ENCODE peak calls at places on chromosomes 11 and 22, in four cellular contexts. One of them, this sample, is unnamed.

GRCh38 chr11:96154802-96155520 is 188.0 kb downstream of the MAML2 start:
- DNase-seq in OCI-LY7: no peak
- DNase-seq in DND-41: no peak
- DNase-seq in GM23338: no peak
- DNase-seq in this sample: no peak

GRCh38 chr11:12706531-12707499 is 32.6 kb downstream of the TEAD1 start:
- DNase-seq in OCI-LY7: no peak
- DNase-seq in GM23338: no peak
- DNase-seq in DND-41: no peak
- DNase-seq in this sample: no peak

GRCh38 chr22:26430600-26430999 is 1.5 kb downstream of the ASPHD2 start:
- DNase-seq in OCI-LY7: no peak
- DNase-seq in DND-41: no peak
- DNase-seq in GM23338: no peak
- DNase-seq in this sample: no peak

GRCh38 chr22:49935561-49935960 is 17.1 kb downstream of the CRELD2 start:
- DNase-seq in GM23338: peak; percentile 46
- DNase-seq in OCI-LY7: peak; percentile 67
- DNase-seq in DND-41: no peak
- DNase-seq in this sample: no peak

GRCh38 chr11:110374921-110375320 is 54.8 kb upstream of the FDX1 start:
- DNase-seq in OCI-LY7: no peak
- DNase-seq in GM23338: no peak
- DNase-seq in DND-41: no peak
- DNase-seq in this sample: no peak

GRCh38 chr22:30749272-30749671 is 54.6 kb downstream of the OSBP2 start:
- DNase-seq in DND-41: no peak
- DNase-seq in OCI-LY7: no peak
- DNase-seq in GM23338: no peak
- DNase-seq in this sample: no peak

GRCh38 chr11:109853156-109853776 is 239.9 kb upstream of the ZC3H12C start:
- DNase-seq in OCI-LY7: peak; percentile 47
- DNase-seq in GM23338: peak; percentile 71
- DNase-seq in DND-41: no peak
- DNase-seq in this sample: no peak

GRCh38 chr22:47307812-47308211 is 545.4 kb downstream of the TBC1D22A start:
- DNase-seq in DND-41: no peak
- DNase-seq in OCI-LY7: no peak
- DNase-seq in GM23338: no peak
- DNase-seq in this sample: no peak

GRCh38 chr22:50178471-50178864 is 7.2 kb upstream of the TRABD start:
- DNase-seq in DND-41: no peak
- DNase-seq in OCI-LY7: no peak
- DNase-seq in GM23338: peak; percentile 28
- DNase-seq in this sample: no peak

GRCh38 chr22:19395276-19395675 is 36.3 kb downstream of the HIRA start:
- DNase-seq in DND-41: no peak
- DNase-seq in OCI-LY7: no peak
- DNase-seq in GM23338: no peak
- DNase-seq in this sample: no peak

GRCh38 chr22:19986410-19987341 is 29.9 kb downstream of the ARVCF start:
- DNase-seq in DND-41: no peak
- DNase-seq in GM23338: peak; percentile 86
- DNase-seq in OCI-LY7: peak; percentile 79
- DNase-seq in this sample: peak; percentile 37

GRCh38 chr11:62430350-62430749 is 11.5 kb downstream of the SCGB1A1 start:
- DNase-seq in DND-41: no peak
- DNase-seq in OCI-LY7: no peak
- DNase-seq in GM23338: no peak
- DNase-seq in this sample: no peak

GRCh38 chr11:11578542-11578941 is 43.3 kb downstream of the GALNT18 start:
- DNase-seq in OCI-LY7: no peak
- DNase-seq in DND-41: no peak
- DNase-seq in GM23338: no peak
- DNase-seq in this sample: no peak

GRCh38 chr22:40485813-40486610 is 115.6 kb downstream of the SGSM3 start:
- DNase-seq in GM23338: no peak
- DNase-seq in DND-41: no peak
- DNase-seq in OCI-LY7: no peak
- DNase-seq in this sample: no peak

GRCh38 chr11:18671246-18671645 is 27.3 kb upstream of the TMEM86A start:
- DNase-seq in GM23338: no peak
- DNase-seq in DND-41: no peak
- DNase-seq in OCI-LY7: no peak
- DNase-seq in this sample: no peak

GRCh38 chr11:26846222-26846621 is 124.4 kb upstream of the SLC5A12 start:
- DNase-seq in DND-41: no peak
- DNase-seq in OCI-LY7: no peak
- DNase-seq in GM23338: peak; percentile 37
- DNase-seq in this sample: no peak

GRCh38 chr11:78540276-78540675 is 34.4 kb downstream of the NARS2 start:
- DNase-seq in DND-41: no peak
- DNase-seq in GM23338: no peak
- DNase-seq in OCI-LY7: no peak
- DNase-seq in this sample: no peak

GRCh38 chr22:50034126-50035081 is 21.8 kb upstream of the IL17REL start:
- DNase-seq in OCI-LY7: no peak
- DNase-seq in DND-41: no peak
- DNase-seq in GM23338: no peak
- DNase-seq in this sample: no peak

GRCh38 chr22:29400576-29400975 is 12.2 kb upstream of the AP1B1 start:
- DNase-seq in DND-41: no peak
- DNase-seq in GM23338: no peak
- DNase-seq in OCI-LY7: no peak
- DNase-seq in this sample: no peak

GRCh38 chr11:72738199-72739141 is 13.7 kb downstream of the ARAP1 start:
- DNase-seq in GM23338: peak; percentile 33
- DNase-seq in DND-41: no peak
- DNase-seq in OCI-LY7: peak; percentile 90
- DNase-seq in this sample: no peak

GRCh38 chr11:12248330-12248729 is 129.0 kb upstream of the PARVA start:
- DNase-seq in OCI-LY7: no peak
- DNase-seq in DND-41: no peak
- DNase-seq in GM23338: peak; percentile 23
- DNase-seq in this sample: no peak

GRCh38 chr11:11389238-11389637 is 36.2 kb upstream of the CSNK2A3 start:
- DNase-seq in DND-41: no peak
- DNase-seq in OCI-LY7: no peak
- DNase-seq in GM23338: no peak
- DNase-seq in this sample: no peak

GRCh38 chr11:116275634-116276033 is 497.2 kb downstream of the BUD13 start:
- DNase-seq in DND-41: no peak
- DNase-seq in OCI-LY7: no peak
- DNase-seq in GM23338: no peak
- DNase-seq in this sample: no peak

GRCh38 chr11:8110396-8110795 is 29.4 kb downstream of the TUB start:
- DNase-seq in OCI-LY7: no peak
- DNase-seq in GM23338: no peak
- DNase-seq in DND-41: no peak
- DNase-seq in this sample: no peak

GRCh38 chr11:119091966-119092879 is 7.5 kb downstream of the HMBS start:
- DNase-seq in OCI-LY7: peak; percentile 51
- DNase-seq in DND-41: peak; percentile 37
- DNase-seq in GM23338: no peak
- DNase-seq in this sample: no peak

GRCh38 chr11:197741-198235 is 4.9 kb downstream of the SCGB1C1 start:
- DNase-seq in DND-41: no peak
- DNase-seq in GM23338: no peak
- DNase-seq in OCI-LY7: no peak
- DNase-seq in this sample: no peak

GRCh38 chr11:92929168-92930053 is 40.0 kb upstream of the MTNR1B start:
- DNase-seq in OCI-LY7: no peak
- DNase-seq in DND-41: no peak
- DNase-seq in GM23338: no peak
- DNase-seq in this sample: no peak

GRCh38 chr11:125918140-125918840 is 14.0 kb downstream of the DDX25 start:
- DNase-seq in DND-41: no peak
- DNase-seq in OCI-LY7: no peak
- DNase-seq in GM23338: peak; percentile 53
- DNase-seq in this sample: no peak

GRCh38 chr11:92880391-92880790 is 89.1 kb upstream of the MTNR1B start:
- DNase-seq in GM23338: no peak
- DNase-seq in OCI-LY7: no peak
- DNase-seq in DND-41: no peak
- DNase-seq in this sample: no peak

GRCh38 chr22:41508770-41509170 is 35.5 kb downstream of the POLR3H start:
- DNase-seq in OCI-LY7: no peak
- DNase-seq in DND-41: no peak
- DNase-seq in GM23338: no peak
- DNase-seq in this sample: no peak

GRCh38 chr11:57638005-57638760 is 11.5 kb downstream of the YPEL4 start:
- DNase-seq in DND-41: peak; percentile 70
- DNase-seq in GM23338: peak; percentile 99
- DNase-seq in OCI-LY7: no peak
- DNase-seq in this sample: no peak

GRCh38 chr11:3860360-3860759 is 4.9 kb downstream of the STIM1 start:
- DNase-seq in DND-41: peak; percentile 39
- DNase-seq in GM23338: no peak
- DNase-seq in OCI-LY7: no peak
- DNase-seq in this sample: no peak

GRCh38 chr22:17705565-17706450 is 67.3 kb downstream of the BCL2L13 start:
- DNase-seq in DND-41: peak; percentile 38
- DNase-seq in GM23338: no peak
- DNase-seq in OCI-LY7: peak; percentile 6
- DNase-seq in this sample: no peak

GRCh38 chr22:42284643-42285181 is 14.3 kb upstream of the TCF20 start:
- DNase-seq in GM23338: no peak
- DNase-seq in OCI-LY7: no peak
- DNase-seq in DND-41: no peak
- DNase-seq in this sample: no peak

GRCh38 chr11:8566613-8567210 is 27.3 kb downstream of the STK33 start:
- DNase-seq in DND-41: no peak
- DNase-seq in OCI-LY7: peak; percentile 52
- DNase-seq in GM23338: peak; percentile 72
- DNase-seq in this sample: no peak

GRCh38 chr11:1844221-1845094 is 5.7 kb downstream of the TNNI2 start:
- DNase-seq in OCI-LY7: no peak
- DNase-seq in GM23338: no peak
- DNase-seq in DND-41: no peak
- DNase-seq in this sample: peak; percentile 22
- H3K4me3 ChIP-seq in OCI-LY7: no peak overlapping the region
- H3K4me3 ChIP-seq in GM23338: no peak overlapping the region
- H3K4me3 ChIP-seq in DND-41: no peak overlapping the region
- H3K4me3 ChIP-seq in this sample: peak overlapping the region; percentile 19

GRCh38 chr11:34027516-34028406 is 23.8 kb upstream of the CAPRIN1 start:
- DNase-seq in DND-41: no peak
- DNase-seq in OCI-LY7: no peak
- DNase-seq in GM23338: no peak
- DNase-seq in this sample: no peak

GRCh38 chr11:34030386-34030785 is 21.1 kb upstream of the CAPRIN1 start:
- DNase-seq in OCI-LY7: no peak
- DNase-seq in GM23338: no peak
- DNase-seq in DND-41: no peak
- DNase-seq in this sample: no peak

GRCh38 chr11:34026432-34026831 is 25.1 kb upstream of the CAPRIN1 start:
- DNase-seq in OCI-LY7: no peak
- DNase-seq in GM23338: no peak
- DNase-seq in DND-41: no peak
- DNase-seq in this sample: no peak

GRCh38 chr11:34029176-34029575 is 22.4 kb upstream of the CAPRIN1 start:
- DNase-seq in OCI-LY7: no peak
- DNase-seq in DND-41: no peak
- DNase-seq in GM23338: no peak
- DNase-seq in this sample: no peak

DNA sequence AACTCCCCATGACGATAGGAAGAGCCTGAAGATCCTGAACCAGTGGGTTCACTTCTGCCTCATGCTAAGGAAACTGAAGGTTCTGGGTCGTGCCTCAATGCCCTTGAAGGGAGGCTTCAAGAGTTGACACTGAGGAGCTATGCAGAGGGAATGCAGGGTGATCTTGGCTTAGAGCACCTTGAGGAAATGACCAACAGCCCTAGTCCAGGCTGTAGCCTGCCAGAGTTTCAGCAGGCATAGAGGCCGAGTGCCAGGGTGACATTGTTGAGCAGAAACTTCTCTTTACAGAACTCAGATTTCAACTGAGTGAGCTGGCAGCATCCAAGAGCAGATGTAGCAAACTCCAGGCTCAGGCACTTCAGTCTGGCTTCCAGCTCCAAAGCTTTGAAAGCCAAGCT is 23.1 kb upstream of the CAPRIN1 start:
- DNase-seq in OCI-LY7: no peak
- DNase-seq in GM23338: no peak
- DNase-seq in DND-41: no peak
- DNase-seq in this sample: no peak
- H3K27ac ChIP-seq in OCI-LY7: no peak overlapping the region
- H3K27ac ChIP-seq in GM23338: no peak overlapping the region
- H3K27ac ChIP-seq in DND-41: no peak overlapping the region
- H3K27ac ChIP-seq in this sample: no peak overlapping the region

GRCh38 chr11:64989416-64989815 is 7.4 kb downstream of the BATF2 start:
- DNase-seq in GM23338: no peak
- DNase-seq in DND-41: no peak
- DNase-seq in OCI-LY7: no peak
- DNase-seq in this sample: no peak
- H3K4me3 ChIP-seq in GM23338: no peak overlapping the region
- H3K4me3 ChIP-seq in DND-41: no peak overlapping the region
- H3K4me3 ChIP-seq in OCI-LY7: peak overlapping the region; percentile 51
- H3K4me3 ChIP-seq in this sample: no peak overlapping the region

DNA sequence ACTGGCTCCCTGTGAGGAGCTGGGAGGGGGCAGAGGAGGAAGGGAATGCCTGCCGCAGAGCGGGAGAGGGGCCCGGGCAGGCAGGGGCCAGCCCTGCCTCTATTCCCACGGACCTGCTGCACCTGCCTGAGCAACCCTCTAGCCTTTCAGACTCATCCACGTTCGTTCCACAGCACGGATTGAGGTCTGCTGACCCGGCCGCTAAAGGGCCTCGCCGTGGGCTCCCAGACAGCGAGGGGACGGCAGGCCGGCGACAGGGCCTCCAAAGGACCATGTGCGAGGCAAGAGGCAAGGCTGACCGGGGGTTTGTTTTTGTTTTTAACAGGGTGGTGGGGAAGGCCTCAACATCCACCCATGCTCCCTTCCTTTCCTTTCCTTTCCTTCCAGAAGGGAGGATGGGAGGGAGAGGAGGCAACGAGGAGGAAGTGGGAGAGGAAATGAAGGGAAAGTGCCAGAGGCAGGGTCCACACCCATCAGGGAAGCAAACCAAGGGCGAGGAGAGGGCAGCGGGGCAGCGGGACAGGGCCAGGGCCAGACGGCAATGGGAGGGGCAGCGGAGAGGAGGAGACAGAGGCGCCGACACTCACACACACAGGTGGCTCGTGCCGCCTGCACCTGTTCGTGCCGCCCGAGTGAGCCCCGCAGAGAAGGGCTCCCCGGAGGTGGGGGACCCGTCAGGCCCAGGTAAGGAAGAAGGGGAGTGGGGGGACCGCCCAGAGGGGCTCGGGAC is 7.5 kb downstream of the LRFN4 start:
- DNase-seq in DND-41: no peak
- DNase-seq in GM23338: no peak
- DNase-seq in OCI-LY7: peak; percentile 69
- DNase-seq in this sample: no peak
- H3K27ac ChIP-seq in DND-41: no peak overlapping the region
- H3K27ac ChIP-seq in GM23338: no peak overlapping the region
- H3K27ac ChIP-seq in OCI-LY7: peak overlapping the region; percentile 47
- H3K27ac ChIP-seq in this sample: no peak overlapping the region

This sample was measured in effector memory CD4-positive, alpha-beta T cell.